ENCODE peak calls at places on chromosomes 12 and 14, in four cellular contexts. E is K562, Y is GM12878, T is HepG2. R is an unnamed sample.

GRCh38 chr12:111166779-111167540 is 201.9 kb downstream of the PHETA1 start:
- DNase-seq in E (no peak), Y (no peak), T (no peak), R (no peak)

GRCh38 chr12:51242150-51242549 is 3.5 kb downstream of the DAZAP2 start:
- DNase-seq in E (no peak), Y (no peak), T (no peak), R (no peak)

GRCh38 chr14:63737582-63738006 is 9.7 kb upstream of the SGPP1 start:
- DNase-seq in E (no peak), Y (peak; percentile 68), T (no peak), R (no peak)

GRCh38 chr12:19689801-19690472 is 250.6 kb downstream of the AEBP2 start:
- DNase-seq in E (no peak), Y (no peak), T (no peak), R (no peak)

GRCh38 chr12:110694330-110694891 is 5.5 kb upstream of the HVCN1 start:
- DNase-seq in E (no peak), Y (no peak), T (no peak), R (no peak)

GRCh38 chr14:80215756-80216581 is 4.7 kb upstream of the DIO2 start:
- DNase-seq in E (no peak), Y (no peak), T (no peak), R (no peak)

GRCh38 chr12:55727643-55728184 is 1.1 kb downstream of the CD63 start:
- DNase-seq in E (peak; percentile 70), Y (no peak), T (no peak), R (no peak)

GRCh38 chr12:65597527-65597926 is 226.8 kb upstream of the HMGA2 start:
- DNase-seq in E (peak; percentile 44), Y (no peak), T (no peak), R (no peak)

GRCh38 chr14:64763801-64764511 is 59.7 kb downstream of the PLEKHG3 start:
- DNase-seq in E (no peak), Y (no peak), T (no peak), R (no peak)

GRCh38 chr12:29565727-29566126 is 68.2 kb upstream of the OVCH1 start:
- DNase-seq in E (no peak), Y (no peak), T (no peak), R (no peak)

GRCh38 chr12:107903377-107904061 is 129.0 kb downstream of the ASCL4 start:
- DNase-seq in E (peak; percentile 94), Y (peak; percentile 40), T (no peak), R (peak; percentile 89)

GRCh38 chr12:6959376-6960290 is 8.5 kb downstream of the PTPN6 start:
- DNase-seq in E (no peak), Y (no peak), T (no peak), R (no peak)

GRCh38 chr12:53214687-53215455 is 7.8 kb upstream of the ITGB7 start:
- DNase-seq in E (no peak), Y (no peak), T (no peak), R (no peak)

GRCh38 chr14:63292805-63293204 is 25.9 kb downstream of the GPHB5 start:
- DNase-seq in E (no peak), Y (no peak), T (no peak), R (no peak)

GRCh38 chr14:105218611-105219010 is 29.7 kb upstream of the BTBD6 start:
- DNase-seq in E (no peak), Y (no peak), T (no peak), R (no peak)

GRCh38 chr12:71472441-71472911 is 32.9 kb downstream of the LGR5 start:
- DNase-seq in E (no peak), Y (no peak), T (peak; percentile 82), R (no peak)

GRCh38 chr12:109592905-109593272 is 19.3 kb downstream of the MVK start:
- DNase-seq in E (no peak), Y (no peak), T (no peak), R (no peak)

GRCh38 chr14:30779210-30779609 is 95.1 kb upstream of the COCH start:
- DNase-seq in E (no peak), Y (no peak), T (no peak), R (no peak)

GRCh38 chr14:94113490-94113889 is 3.0 kb downstream of the IFI27 start:
- DNase-seq in E (no peak), Y (no peak), T (no peak), R (no peak)

GRCh38 chr14:103116645-103117044 is 6.6 kb upstream of the TNFAIP2 start:
- DNase-seq in E (no peak), Y (no peak), T (no peak), R (no peak)

GRCh38 chr12:110725267-110725666 is 17.4 kb downstream of the PPP1CC start:
- DNase-seq in E (no peak), Y (no peak), T (no peak), R (no peak)

GRCh38 chr12:123085730-123086487 is 65.0 kb downstream of the PITPNM2 start:
- DNase-seq in E (no peak), Y (no peak), T (peak; percentile 68), R (no peak)

GRCh38 chr12:123829561-123829960 is 67.5 kb downstream of the DNAH10 start:
- DNase-seq in E (no peak), Y (no peak), T (no peak), R (no peak)

GRCh38 chr12:98188649-98189048 is 326.7 kb upstream of the TMPO start:
- DNase-seq in E (no peak), Y (no peak), T (no peak), R (no peak)

GRCh38 chr14:93965287-93965821 is 11.0 kb downstream of the ASB2 start:
- DNase-seq in E (no peak), Y (no peak), T (peak; percentile 38), R (no peak)

GRCh38 chr14:72024043-72024407 is 91.8 kb downstream of the RGS6 start:
- DNase-seq in E (peak; percentile 9), Y (peak; percentile 43), T (peak; percentile 24), R (peak; percentile 44)

GRCh38 chr14:57753821-57754220 is 112.1 kb downstream of the SLC35F4 start:
- DNase-seq in E (no peak), Y (no peak), T (no peak), R (no peak)

GRCh38 chr14:49593016-49593415 is 5.7 kb upstream of the LRR1 start:
- DNase-seq in E (no peak), Y (no peak), T (no peak), R (no peak)

GRCh38 chr12:112418248-112418595 is 525 bp upstream of the PTPN11 start:
- DNase-seq in E (no peak), Y (no peak), T (no peak), R (peak; percentile 14)

GRCh38 chr14:57420986-57421385 is 30.6 kb downstream of the NAA30 start:
- DNase-seq in E (no peak), Y (no peak), T (no peak), R (no peak)

GRCh38 chr12:44874981-44875416 is 1.1 kb downstream of the NELL2 start:
- DNase-seq in E (no peak), Y (no peak), T (no peak), R (peak; percentile 31)

GRCh38 chr14:34912182-34912581 is 37.0 kb upstream of the BAZ1A start:
- DNase-seq in E (no peak), Y (no peak), T (peak; percentile 34), R (no peak)

GRCh38 chr12:10362325-10362724 is 27.5 kb downstream of the KLRK1 start:
- DNase-seq in E (no peak), Y (no peak), T (no peak), R (no peak)

GRCh38 chr14:70086685-70087379 is 101.9 kb downstream of the SLC8A3 start:
- DNase-seq in E (peak; percentile 19), Y (no peak), T (peak; percentile 14), R (peak; percentile 30)

GRCh38 chr12:96371787-96372699 is 28.2 kb downstream of the CDK17 start:
- DNase-seq in E (no peak), Y (no peak), T (no peak), R (no peak)

GRCh38 chr14:81209187-81209836 is 11.4 kb downstream of the GTF2A1 start:
- DNase-seq in E (no peak), Y (peak; percentile 37), T (no peak), R (no peak)

GRCh38 chr14:61965030-61965745 is 203.0 kb downstream of the SNAPC1 start:
- DNase-seq in E (no peak), Y (no peak), T (peak; percentile 25), R (no peak)
- TF ChIP-seq ETV6 in E (no peak), Y (no peak), T (no peak), R (no peak)

DNA sequence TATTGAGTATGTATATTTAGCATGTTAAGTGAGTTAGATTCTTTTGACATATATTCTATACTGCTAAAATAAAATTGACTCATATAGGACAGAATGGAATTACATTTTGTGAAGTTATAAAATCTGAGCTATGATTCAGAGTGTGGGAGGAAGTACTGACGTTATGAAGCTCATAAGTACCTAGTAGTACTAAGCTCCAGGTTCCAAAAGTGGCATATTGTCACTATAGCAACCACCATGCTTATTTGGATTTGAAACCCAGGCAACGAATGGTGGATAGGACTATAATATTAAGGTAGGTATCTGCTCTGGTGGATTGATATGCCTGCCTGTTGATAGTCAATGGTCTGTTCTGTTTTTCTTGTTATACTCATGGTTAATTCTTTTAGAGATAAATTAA is 2.2 kb upstream of the FBXO33 start:
- DNase-seq in E (no peak), Y (no peak), T (no peak), R (no peak)
- TF ChIP-seq ETV6 in E (no peak), Y (no peak), T (no peak), R (no peak)

GRCh38 chr14:53875337-53875897 is 81.2 kb downstream of the BMP4 start:
- DNase-seq in E (no peak), Y (no peak), T (no peak), R (no peak)
- TF ChIP-seq ETV6 in E (no peak), Y (no peak), T (no peak), R (no peak)

GRCh38 chr12:100919116-100919515 is 124.5 kb downstream of the ANO4 start:
- DNase-seq in E (no peak), Y (no peak), T (no peak), R (no peak)
- TF ChIP-seq ETV6 in E (no peak), Y (no peak), T (no peak), R (no peak)

GRCh38 chr12:131640436-131640969 is 70.4 kb upstream of the SFSWAP start:
- DNase-seq in E (no peak), Y (no peak), T (no peak), R (no peak)

GRCh38 chr12:131643581-131644452 is 67.1 kb upstream of the SFSWAP start:
- DNase-seq in E (no peak), Y (no peak), T (no peak), R (no peak)

GRCh38 chr12:131642771-131643170 is 68.1 kb upstream of the SFSWAP start:
- DNase-seq in E (no peak), Y (no peak), T (no peak), R (no peak)

GRCh38 chr12:131641315-131641714 is 69.6 kb upstream of the SFSWAP start:
- DNase-seq in E (no peak), Y (no peak), T (no peak), R (no peak)

GRCh38 chr12:131642101-131642540 is 68.8 kb upstream of the SFSWAP start:
- DNase-seq in E (peak; percentile 95), Y (peak; percentile 15), T (peak; percentile 9), R (no peak)
- TF ChIP-seq ETV6 in E (no peak), Y (no peak), T (no peak), R (no peak)

GRCh38 chr12:69500631-69501030 is 30.4 kb downstream of the FRS2 start:
- DNase-seq in E (no peak), Y (no peak), T (no peak), R (no peak)
- TF ChIP-seq ETV6 in E (no peak), Y (no peak), T (no peak), R (no peak)

GRCh38 chr12:115872919-115873357 is 404.6 kb downstream of the MED13L start:
- DNase-seq in E (no peak), Y (no peak), T (peak; percentile 16), R (peak; percentile 42)
- TF ChIP-seq ETV6 in E (no peak), Y (no peak), T (no peak), R (no peak)

GRCh38 chr12:93778306-93778705 is 101.1 kb downstream of the CRADD start:
- DNase-seq in E (no peak), Y (no peak), T (no peak), R (no peak)
- TF ChIP-seq ETV6 in E (no peak), Y (no peak), T (no peak), R (no peak)

R was measured in WTC11.